ENCODE peak calls at places on chromosomes 2 and 18, in ten cellular contexts. Y is KG1; U is NCI-H1105 treated with DMSO at 0.1 percent for 48 hours; F is posterior vena cava; N is activated CD4-positive, CD25-positive, alpha-beta regulatory T cell; R is SW480; T is stimulated activated CD4-positive, alpha-beta T cell treated with anti-CD3 and anti-CD28 coated beads, Interleukin-4, amount 100 ng/mL, for 48 hours; M is kidney; W is ELR; I is kidney tubule cell. P is an unnamed sample.

GRCh38 chr18:72460210-72460680 is 83.9 kb downstream of the CBLN2 start:
- DNase-seq in U (no peak), M (no peak), I (peak), T (no peak), W (no peak), R (no peak), Y (no peak), N (no peak), F (no peak), P (no peak)

GRCh38 chr18:46712406-46712805 is 44.4 kb downstream of the ST8SIA5 start:
- DNase-seq in N (no peak), W (peak), R (no peak), Y (no peak), U (no peak), I (peak), T (no peak), M (peak), F (no peak), P (no peak)

GRCh38 chr2:29923110-29923721 is 1.8 kb upstream of the ALK start:
- DNase-seq in Y (peak), W (peak), R (peak), I (peak), U (peak), M (peak), T (peak), F (no peak), N (peak), P (peak)

GRCh38 chr2:180291552-180292421 is 284.7 kb upstream of the CWC22 start:
- DNase-seq in N (no peak), R (no peak), I (peak), T (no peak), F (no peak), W (peak), U (no peak), Y (no peak), M (no peak), P (no peak)

GRCh38 chr2:171482877-171483276 is 39.4 kb upstream of the CYBRD1 start:
- DNase-seq in F (no peak), Y (no peak), M (no peak), U (no peak), N (no peak), W (no peak), I (peak), T (no peak), R (no peak), P (no peak)

GRCh38 chr2:149894760-149895159 is 307.2 kb upstream of the MMADHC start:
- DNase-seq in U (no peak), F (no peak), Y (no peak), M (no peak), W (no peak), R (no peak), I (peak), T (no peak), N (no peak), P (no peak)

GRCh38 chr2:205858781-205859478 is 176.6 kb downstream of the NRP2 start:
- DNase-seq in M (no peak), I (peak), F (no peak), N (no peak), W (peak), Y (no peak), U (no peak), T (no peak), R (peak), P (peak)

GRCh38 chr2:219681301-219682290 is 54.2 kb downstream of the SLC4A3 start:
- DNase-seq in T (no peak), W (peak), M (no peak), R (no peak), U (no peak), Y (no peak), I (peak), N (no peak), F (no peak), P (no peak)

GRCh38 chr2:176084629-176085119 is 912 bp upstream of the EVX2 start:
- DNase-seq in N (no peak), R (no peak), U (no peak), I (no peak), T (no peak), W (peak), M (no peak), Y (no peak), F (no peak), P (no peak)

GRCh38 chr2:239944706-239945551 is 80.2 kb downstream of the NDUFA10 start:
- DNase-seq in U (no peak), W (no peak), F (peak), Y (no peak), M (peak), I (peak), T (no peak), N (no peak), R (no peak), P (peak)

GRCh38 chr2:67318966-67319590 is 78.1 kb upstream of the ETAA1 start:
- DNase-seq in R (no peak), T (no peak), I (no peak), M (no peak), Y (no peak), N (no peak), F (no peak), W (no peak), U (no peak), P (no peak)

GRCh38 chr2:156349161-156349560 is 16.6 kb upstream of the NR4A2 start:
- DNase-seq in N (no peak), F (no peak), T (no peak), I (no peak), R (no peak), W (no peak), Y (no peak), M (no peak), U (no peak), P (no peak)

GRCh38 chr2:26982102-26982742 is 11.8 kb downstream of the MAPRE3 start:
- DNase-seq in M (no peak), W (peak), R (peak), I (peak), Y (no peak), U (peak), T (no peak), N (no peak), F (no peak), P (peak)

GRCh38 chr2:67604360-67604759 is 207.2 kb downstream of the ETAA1 start:
- DNase-seq in W (peak), R (no peak), U (no peak), M (no peak), T (no peak), I (peak), N (no peak), F (no peak), Y (no peak), P (no peak)

GRCh38 chr2:96688649-96689430 is 46.3 kb downstream of the FER1L5 start:
- DNase-seq in R (no peak), N (no peak), M (no peak), F (peak), W (no peak), T (no peak), I (no peak), Y (no peak), U (no peak), P (no peak)

GRCh38 chr2:3672861-3673670 is 15.1 kb downstream of the ALLC start:
- DNase-seq in T (no peak), Y (no peak), F (peak), U (no peak), W (no peak), I (no peak), R (no peak), M (no peak), N (no peak), P (no peak)

GRCh38 chr2:99153921-99154604 is 679 bp downstream of the TSGA10 start:
- DNase-seq in N (no peak), I (peak), W (peak), U (no peak), Y (no peak), M (no peak), F (no peak), T (no peak), R (no peak), P (no peak)

GRCh38 chr2:219387284-219388126 is at the start of gene DNPEP:
- DNase-seq in I (peak), Y (peak), W (peak), U (peak), R (peak), T (peak), M (peak), N (peak), F (peak), P (peak)

GRCh38 chr2:221975151-221975550 is 323.6 kb downstream of the PAX3 start:
- DNase-seq in R (no peak), W (no peak), T (no peak), M (no peak), N (no peak), Y (no peak), I (no peak), U (no peak), F (no peak), P (no peak)

GRCh38 chr2:240920783-240921231 is 14.7 kb downstream of the CROCC2 start:
- DNase-seq in M (peak), T (no peak), Y (no peak), F (peak), N (no peak), W (peak), I (no peak), U (no peak), R (no peak), P (peak)

GRCh38 chr18:25725461-25725860 is 365.0 kb downstream of the SS18 start:
- DNase-seq in U (no peak), Y (no peak), R (no peak), W (no peak), N (no peak), I (no peak), T (no peak), M (no peak), F (no peak), P (no peak)

GRCh38 chr2:17429130-17429529 is 89.1 kb downstream of the RAD51AP2 start:
- DNase-seq in Y (no peak), I (peak), U (no peak), N (no peak), T (no peak), W (no peak), M (no peak), R (no peak), F (no peak), P (no peak)

GRCh38 chr2:165634855-165635254 is 159.2 kb downstream of the GALNT3 start:
- DNase-seq in U (peak), W (no peak), R (no peak), Y (no peak), I (peak), M (peak), F (no peak), N (no peak), T (no peak), P (peak)

GRCh38 chr2:168514692-168515091 is 58.6 kb downstream of the CERS6 start:
- DNase-seq in N (no peak), M (no peak), U (no peak), F (no peak), I (no peak), R (no peak), Y (no peak), W (no peak), T (no peak), P (no peak)

GRCh38 chr2:161913865-161914264 is 160.2 kb downstream of the DPP4 start:
- DNase-seq in U (no peak), Y (no peak), N (no peak), W (peak), F (no peak), M (no peak), I (peak), R (peak), T (no peak), P (no peak)

GRCh38 chr2:231709636-231709980 is 1.3 kb downstream of the PTMA start:
- DNase-seq in Y (no peak), F (peak), I (peak), M (peak), W (no peak), N (no peak), T (peak), U (peak), R (no peak), P (peak)

GRCh38 chr2:15933184-15933845 is 7.0 kb upstream of the MYCN start:
- DNase-seq in R (no peak), T (no peak), Y (no peak), I (no peak), N (no peak), U (no peak), W (no peak), F (no peak), M (no peak), P (no peak)

GRCh38 chr2:12113364-12113763 is 366.9 kb downstream of the LPIN1 start:
- DNase-seq in W (no peak), N (no peak), F (no peak), M (no peak), I (no peak), Y (no peak), T (no peak), U (no peak), R (no peak), P (no peak)

GRCh38 chr2:148965596-148966431 is 72.7 kb upstream of the LYPD6B start:
- DNase-seq in U (peak), R (no peak), W (no peak), Y (peak), T (no peak), M (no peak), F (no peak), I (no peak), N (no peak), P (no peak)